ENCODE peak calls at places on chromosomes 5 and 9, in four cellular contexts. Z, V, A and M are unnamed samples.

GRCh38 chr9:28234899-28235277 is 661.6 kb upstream of the C9orf72 start:
- DNase-seq in Z (no peak), V (no peak), A (no peak), M (no peak)

GRCh38 chr5:10352404-10353240 is 873 bp upstream of the MARCHF6 start:
- DNase-seq in Z (no peak), V (no peak), A (peak), M (peak)

GRCh38 chr9:132591751-132592314 is 9.4 kb downstream of the BARHL1 start:
- DNase-seq in Z (no peak), V (no peak), A (no peak), M (no peak)

GRCh38 chr9:14271078-14271673 is 42.8 kb downstream of the NFIB start:
- DNase-seq in Z (no peak), V (peak), A (no peak), M (peak)

GRCh38 chr9:16180546-16180945 is 627.7 kb downstream of the CCDC171 start:
- DNase-seq in Z (no peak), V (no peak), A (no peak), M (no peak)

GRCh38 chr9:108703414-108703813 is 152.4 kb downstream of the ACTL7B start:
- DNase-seq in Z (no peak), V (no peak), A (no peak), M (no peak)

GRCh38 chr9:132946624-132947295 is 2.3 kb upstream of the TSC1 start:
- DNase-seq in Z (no peak), V (no peak), A (no peak), M (no peak)

GRCh38 chr9:92147854-92148184 is 32.6 kb upstream of the SPTLC1 start:
- DNase-seq in Z (no peak), V (no peak), A (no peak), M (no peak)